ENCODE peak calls at places on chromosomes 6 and 20, in seven cellular contexts. One of them, this sample, is unnamed.

GRCh38 chr6:142868917-142869316 is 76.1 kb downstream of the HIVEP2 start:
- DNase-seq in NT2/D1: no peak
- DNase-seq in AG10803: no peak
- DNase-seq in mucosa of descending colon: no peak
- DNase-seq in GM23248: peak
- DNase-seq in upper lobe of left lung: no peak
- DNase-seq in brain microvascular endothelial cell: no peak
- DNase-seq in this sample: no peak

GRCh38 chr6:33213989-33214335 is 5.7 kb downstream of the RING1 start:
- DNase-seq in brain microvascular endothelial cell: no peak
- DNase-seq in upper lobe of left lung: no peak
- DNase-seq in AG10803: no peak
- DNase-seq in mucosa of descending colon: no peak
- DNase-seq in GM23248: no peak
- DNase-seq in NT2/D1: no peak
- DNase-seq in this sample: no peak

GRCh38 chr6:37519461-37519860 is 19.8 kb upstream of the CCDC167 start:
- DNase-seq in GM23248: no peak
- DNase-seq in upper lobe of left lung: no peak
- DNase-seq in brain microvascular endothelial cell: no peak
- DNase-seq in NT2/D1: no peak
- DNase-seq in AG10803: no peak
- DNase-seq in mucosa of descending colon: no peak
- DNase-seq in this sample: no peak

GRCh38 chr20:17666491-17666890 is 15.6 kb downstream of the RRBP1 start:
- DNase-seq in mucosa of descending colon: no peak
- DNase-seq in NT2/D1: no peak
- DNase-seq in brain microvascular endothelial cell: no peak
- DNase-seq in AG10803: peak
- DNase-seq in upper lobe of left lung: no peak
- DNase-seq in GM23248: peak
- DNase-seq in this sample: no peak

GRCh38 chr6:111441678-111442243 is 41.3 kb downstream of the REV3L start:
- DNase-seq in brain microvascular endothelial cell: no peak
- DNase-seq in mucosa of descending colon: peak
- DNase-seq in NT2/D1: no peak
- DNase-seq in GM23248: no peak
- DNase-seq in upper lobe of left lung: peak
- DNase-seq in AG10803: no peak
- DNase-seq in this sample: no peak

GRCh38 chr20:25309395-25310267 is 61.7 kb downstream of the PYGB start:
- DNase-seq in mucosa of descending colon: peak
- DNase-seq in upper lobe of left lung: peak
- DNase-seq in brain microvascular endothelial cell: peak
- DNase-seq in AG10803: peak
- DNase-seq in GM23248: peak
- DNase-seq in NT2/D1: no peak
- DNase-seq in this sample: no peak

GRCh38 chr6:659716-660581 is 3.0 kb upstream of the HUS1B start:
- DNase-seq in NT2/D1: no peak
- DNase-seq in upper lobe of left lung: no peak
- DNase-seq in GM23248: no peak
- DNase-seq in AG10803: no peak
- DNase-seq in mucosa of descending colon: no peak
- DNase-seq in brain microvascular endothelial cell: no peak
- DNase-seq in this sample: peak

GRCh38 chr6:154352898-154353585 is 3.6 kb downstream of the IPCEF1 start:
- DNase-seq in AG10803: no peak
- DNase-seq in brain microvascular endothelial cell: no peak
- DNase-seq in NT2/D1: no peak
- DNase-seq in upper lobe of left lung: peak
- DNase-seq in mucosa of descending colon: no peak
- DNase-seq in GM23248: no peak
- DNase-seq in this sample: no peak

GRCh38 chr6:122817766-122818165 is 28.7 kb downstream of the SMPDL3A start:
- DNase-seq in brain microvascular endothelial cell: no peak
- DNase-seq in mucosa of descending colon: no peak
- DNase-seq in NT2/D1: no peak
- DNase-seq in upper lobe of left lung: no peak
- DNase-seq in AG10803: peak
- DNase-seq in GM23248: no peak
- DNase-seq in this sample: no peak

GRCh38 chr20:63498950-63499332 is at the start of gene EEF1A2:
- DNase-seq in NT2/D1: no peak
- DNase-seq in brain microvascular endothelial cell: no peak
- DNase-seq in mucosa of descending colon: no peak
- DNase-seq in upper lobe of left lung: no peak
- DNase-seq in GM23248: peak
- DNase-seq in AG10803: no peak
- DNase-seq in this sample: no peak

GRCh38 chr20:57392512-57393271 is 1.5 kb downstream of the RBM38 start:
- DNase-seq in AG10803: no peak
- DNase-seq in NT2/D1: no peak
- DNase-seq in GM23248: no peak
- DNase-seq in brain microvascular endothelial cell: no peak
- DNase-seq in upper lobe of left lung: peak
- DNase-seq in mucosa of descending colon: peak
- DNase-seq in this sample: no peak

GRCh38 chr6:156563710-156564109 is 213.5 kb upstream of the ARID1B start:
- DNase-seq in upper lobe of left lung: peak
- DNase-seq in GM23248: no peak
- DNase-seq in brain microvascular endothelial cell: no peak
- DNase-seq in mucosa of descending colon: no peak
- DNase-seq in AG10803: no peak
- DNase-seq in NT2/D1: no peak
- DNase-seq in this sample: no peak

GRCh38 chr20:53942121-53942816 is 128.1 kb downstream of the BCAS1 start:
- DNase-seq in AG10803: no peak
- DNase-seq in NT2/D1: peak
- DNase-seq in upper lobe of left lung: no peak
- DNase-seq in GM23248: no peak
- DNase-seq in mucosa of descending colon: no peak
- DNase-seq in brain microvascular endothelial cell: no peak
- DNase-seq in this sample: peak

GRCh38 chr20:3739054-3739925 is 6.8 kb downstream of the HSPA12B start:
- DNase-seq in GM23248: no peak
- DNase-seq in brain microvascular endothelial cell: no peak
- DNase-seq in NT2/D1: no peak
- DNase-seq in mucosa of descending colon: no peak
- DNase-seq in AG10803: no peak
- DNase-seq in upper lobe of left lung: peak
- DNase-seq in this sample: no peak

GRCh38 chr6:134415681-134416080 is 97.8 kb upstream of the SGK1 start:
- DNase-seq in GM23248: no peak
- DNase-seq in mucosa of descending colon: no peak
- DNase-seq in brain microvascular endothelial cell: no peak
- DNase-seq in AG10803: no peak
- DNase-seq in NT2/D1: no peak
- DNase-seq in upper lobe of left lung: no peak
- DNase-seq in this sample: no peak

GRCh38 chr6:47168176-47168575 is 126.0 kb upstream of the ADGRF1 start:
- DNase-seq in GM23248: peak
- DNase-seq in AG10803: peak
- DNase-seq in brain microvascular endothelial cell: peak
- DNase-seq in upper lobe of left lung: peak
- DNase-seq in mucosa of descending colon: no peak
- DNase-seq in NT2/D1: no peak
- DNase-seq in this sample: no peak

GRCh38 chr20:1841554-1842140 is 53.6 kb upstream of the SIRPA start:
- DNase-seq in brain microvascular endothelial cell: no peak
- DNase-seq in NT2/D1: no peak
- DNase-seq in GM23248: peak
- DNase-seq in upper lobe of left lung: peak
- DNase-seq in mucosa of descending colon: no peak
- DNase-seq in AG10803: peak
- DNase-seq in this sample: no peak

GRCh38 chr20:57593134-57593886 is 26.9 kb downstream of the ZBP1 start:
- DNase-seq in GM23248: no peak
- DNase-seq in upper lobe of left lung: no peak
- DNase-seq in NT2/D1: no peak
- DNase-seq in mucosa of descending colon: peak
- DNase-seq in brain microvascular endothelial cell: no peak
- DNase-seq in AG10803: no peak
- DNase-seq in this sample: no peak

GRCh38 chr20:461254-462198 is 807 bp downstream of the TBC1D20 start:
- DNase-seq in brain microvascular endothelial cell: peak
- DNase-seq in GM23248: peak
- DNase-seq in upper lobe of left lung: peak
- DNase-seq in mucosa of descending colon: peak
- DNase-seq in AG10803: peak
- DNase-seq in NT2/D1: peak
- DNase-seq in this sample: no peak

GRCh38 chr20:462199-462991 is at the start of gene TBC1D20:
- DNase-seq in upper lobe of left lung: peak
- DNase-seq in NT2/D1: peak
- DNase-seq in AG10803: peak
- DNase-seq in GM23248: peak
- DNase-seq in mucosa of descending colon: peak
- DNase-seq in brain microvascular endothelial cell: peak
- DNase-seq in this sample: peak

GRCh38 chr20:458766-459165 is 3.6 kb downstream of the TBC1D20 start:
- DNase-seq in GM23248: peak
- DNase-seq in brain microvascular endothelial cell: no peak
- DNase-seq in AG10803: no peak
- DNase-seq in NT2/D1: no peak
- DNase-seq in upper lobe of left lung: no peak
- DNase-seq in mucosa of descending colon: no peak
- DNase-seq in this sample: no peak

GRCh38 chr20:460180-460579 is 2.2 kb downstream of the TBC1D20 start:
- DNase-seq in GM23248: no peak
- DNase-seq in upper lobe of left lung: no peak
- DNase-seq in mucosa of descending colon: no peak
- DNase-seq in NT2/D1: no peak
- DNase-seq in brain microvascular endothelial cell: no peak
- DNase-seq in AG10803: no peak
- DNase-seq in this sample: no peak

GRCh38 chr20:460707-461106 is 1.6 kb downstream of the TBC1D20 start:
- DNase-seq in GM23248: peak
- DNase-seq in mucosa of descending colon: peak
- DNase-seq in NT2/D1: no peak
- DNase-seq in AG10803: peak
- DNase-seq in brain microvascular endothelial cell: no peak
- DNase-seq in upper lobe of left lung: peak
- DNase-seq in this sample: no peak
- H3K4me3 ChIP-seq in GM23248: peak
- H3K4me3 ChIP-seq in mucosa of descending colon: no peak
- H3K4me3 ChIP-seq in NT2/D1: no peak
- H3K4me3 ChIP-seq in AG10803: peak
- H3K4me3 ChIP-seq in brain microvascular endothelial cell: peak
- H3K4me3 ChIP-seq in upper lobe of left lung: peak
- H3K4me3 ChIP-seq in this sample: no peak

DNA sequence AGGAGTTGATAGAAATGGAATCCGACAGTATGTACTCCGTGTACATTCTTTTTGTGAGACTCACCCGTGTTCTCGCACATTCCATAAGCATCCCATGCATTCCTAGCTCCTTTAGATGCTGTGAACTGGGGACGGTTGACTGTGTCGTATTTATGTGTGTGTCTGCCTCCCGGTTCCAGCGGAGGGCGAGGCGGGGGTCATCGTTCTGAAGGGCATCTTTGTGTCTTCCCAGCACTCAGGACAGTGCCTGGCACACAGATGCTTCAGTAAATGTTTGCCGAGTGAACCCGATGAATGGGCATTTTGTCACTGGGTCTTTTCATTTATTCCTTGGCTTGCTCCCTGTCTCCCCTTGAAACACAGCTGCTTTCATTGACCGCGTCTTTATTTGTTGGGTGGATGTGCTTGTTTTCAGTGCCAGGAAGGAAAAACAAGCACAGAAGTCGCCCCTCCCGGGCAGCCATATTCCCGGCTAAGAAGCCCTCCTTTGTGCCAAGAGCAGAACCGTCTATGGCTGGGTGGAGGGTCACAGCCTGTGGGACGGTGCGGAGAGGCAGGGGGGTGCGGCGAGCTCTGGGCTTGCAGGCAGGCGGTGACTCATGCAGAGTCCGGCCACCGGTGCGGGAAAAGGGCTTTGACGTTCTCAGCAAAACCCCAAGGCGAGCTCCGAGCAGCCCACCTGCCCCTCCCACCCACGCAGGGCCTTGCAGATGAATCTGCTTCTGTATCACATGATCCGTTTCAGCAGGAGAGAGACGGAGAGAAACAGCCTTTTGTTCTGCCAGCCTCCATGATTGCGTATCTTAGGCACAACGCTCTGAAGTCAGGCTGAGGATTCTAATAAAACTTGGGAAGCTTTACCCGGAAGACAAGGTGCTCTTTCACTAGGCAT is 11.2 kb upstream of the PSMG4 start:
- DNase-seq in AG10803: peak
- DNase-seq in GM23248: peak
- DNase-seq in NT2/D1: no peak
- DNase-seq in upper lobe of left lung: no peak
- DNase-seq in brain microvascular endothelial cell: peak
- DNase-seq in mucosa of descending colon: peak
- DNase-seq in this sample: no peak
- H3K4me3 ChIP-seq in AG10803: peak
- H3K4me3 ChIP-seq in GM23248: peak
- H3K4me3 ChIP-seq in NT2/D1: no peak
- H3K4me3 ChIP-seq in upper lobe of left lung: peak
- H3K4me3 ChIP-seq in brain microvascular endothelial cell: peak
- H3K4me3 ChIP-seq in mucosa of descending colon: no peak
- H3K4me3 ChIP-seq in this sample: no peak

GRCh38 chr20:31542963-31543362 is 28.7 kb downstream of the HM13 start:
- DNase-seq in brain microvascular endothelial cell: no peak
- DNase-seq in mucosa of descending colon: no peak
- DNase-seq in NT2/D1: no peak
- DNase-seq in AG10803: no peak
- DNase-seq in upper lobe of left lung: no peak
- DNase-seq in GM23248: no peak
- DNase-seq in this sample: no peak

GRCh38 chr20:31544600-31544999 is 30.4 kb downstream of the HM13 start:
- DNase-seq in NT2/D1: no peak
- DNase-seq in AG10803: no peak
- DNase-seq in upper lobe of left lung: no peak
- DNase-seq in brain microvascular endothelial cell: no peak
- DNase-seq in mucosa of descending colon: no peak
- DNase-seq in GM23248: no peak
- DNase-seq in this sample: no peak

GRCh38 chr20:31542201-31542842 is 28.1 kb downstream of the HM13 start:
- DNase-seq in brain microvascular endothelial cell: no peak
- DNase-seq in upper lobe of left lung: peak
- DNase-seq in AG10803: peak
- DNase-seq in NT2/D1: no peak
- DNase-seq in GM23248: peak
- DNase-seq in mucosa of descending colon: no peak
- DNase-seq in this sample: no peak

GRCh38 chr20:31547017-31547675 is 32.9 kb downstream of the HM13 start:
- DNase-seq in NT2/D1: no peak
- DNase-seq in brain microvascular endothelial cell: peak
- DNase-seq in AG10803: peak
- DNase-seq in upper lobe of left lung: peak
- DNase-seq in GM23248: peak
- DNase-seq in mucosa of descending colon: peak
- DNase-seq in this sample: peak

GRCh38 chr20:31543966-31544598 is 29.8 kb downstream of the HM13 start:
- DNase-seq in upper lobe of left lung: no peak
- DNase-seq in mucosa of descending colon: no peak
- DNase-seq in NT2/D1: no peak
- DNase-seq in AG10803: peak
- DNase-seq in GM23248: peak
- DNase-seq in brain microvascular endothelial cell: peak
- DNase-seq in this sample: no peak
- H3K4me3 ChIP-seq in upper lobe of left lung: no peak
- H3K4me3 ChIP-seq in mucosa of descending colon: no peak
- H3K4me3 ChIP-seq in NT2/D1: no peak
- H3K4me3 ChIP-seq in AG10803: no peak
- H3K4me3 ChIP-seq in GM23248: no peak
- H3K4me3 ChIP-seq in brain microvascular endothelial cell: no peak
- H3K4me3 ChIP-seq in this sample: no peak

GRCh38 chr6:31560697-31561058 is 11.4 kb upstream of the LTA start:
- DNase-seq in brain microvascular endothelial cell: no peak
- DNase-seq in mucosa of descending colon: no peak
- DNase-seq in AG10803: no peak
- DNase-seq in GM23248: no peak
- DNase-seq in upper lobe of left lung: no peak
- DNase-seq in NT2/D1: no peak
- DNase-seq in this sample: no peak
- H3K4me3 ChIP-seq in brain microvascular endothelial cell: no peak
- H3K4me3 ChIP-seq in mucosa of descending colon: no peak
- H3K4me3 ChIP-seq in AG10803: no peak
- H3K4me3 ChIP-seq in GM23248: no peak
- H3K4me3 ChIP-seq in upper lobe of left lung: no peak
- H3K4me3 ChIP-seq in NT2/D1: no peak
- H3K4me3 ChIP-seq in this sample: no peak

This sample was measured in iPS DF 6.9.